ENCODE peak calls at places on chromosomes 5 and 9, in five cellular contexts. A is ascending aorta, G is GM20000, P is kidney epithelial cell, Y is WERI-Rb-1. D is an unnamed sample.

GRCh38 chr9:123998970-123999621 is 12.5 kb upstream of the LHX2 start:
- DNase-seq in G (peak; percentile 55), A (no peak), P (no peak), Y (peak; percentile 30), D (no peak)

GRCh38 chr9:81529556-81530193 is 159.7 kb downstream of the TLE1 start:
- DNase-seq in P (peak; percentile 45), A (peak; percentile 75), Y (no peak), G (no peak), D (no peak)

GRCh38 chr9:33290994-33291397 is 680 bp downstream of the NFX1 start:
- DNase-seq in P (peak; percentile 39), A (no peak), G (no peak), Y (no peak), D (no peak)

GRCh38 chr5:133665571-133665970 is 53.2 kb upstream of the FSTL4 start:
- DNase-seq in P (no peak), Y (no peak), A (no peak), G (no peak), D (no peak)

GRCh38 chr5:179906795-179907569 is 715 bp downstream of the TBC1D9B start:
- DNase-seq in G (no peak), P (no peak), A (no peak), Y (no peak), D (no peak)

GRCh38 chr9:3467593-3468219 is 58.1 kb downstream of the RFX3 start:
- DNase-seq in A (peak; percentile 66), P (no peak), Y (peak; percentile 60), G (peak; percentile 58), D (peak; percentile 16)

GRCh38 chr5:57036621-57037160 is 84.8 kb upstream of the MIER3 start:
- DNase-seq in P (no peak), A (no peak), G (no peak), Y (no peak), D (no peak)

GRCh38 chr5:65426656-65427055 is 55.1 kb downstream of the ADAMTS6 start:
- DNase-seq in A (no peak), Y (no peak), G (no peak), P (no peak), D (no peak)

GRCh38 chr5:13536921-13537320 is 407.6 kb downstream of the DNAH5 start:
- DNase-seq in Y (no peak), G (no peak), P (no peak), A (no peak), D (no peak)

GRCh38 chr5:149667827-149668122 is 62.3 kb upstream of the PPARGC1B start:
- DNase-seq in Y (no peak), G (no peak), A (no peak), P (no peak), D (no peak)
- TF ChIP-seq CTCF in Y (no peak), G (no peak), A (no peak), P (no peak), D (no peak)

GRCh38 chr9:34866614-34867013 is 91.5 kb upstream of the PHF24 start:
- DNase-seq in G (no peak), Y (no peak), P (no peak), A (no peak), D (no peak)

GRCh38 chr9:34863426-34863825 is 94.7 kb upstream of the PHF24 start:
- DNase-seq in Y (no peak), G (no peak), A (no peak), P (no peak), D (no peak)

GRCh38 chr9:34869390-34869789 is 88.7 kb upstream of the PHF24 start:
- DNase-seq in A (no peak), Y (peak; percentile 26), P (no peak), G (no peak), D (no peak)
- TF ChIP-seq CTCF in A (no peak), Y (peak; percentile 47), P (peak; percentile 21), G (no peak), D (no peak)

GRCh38 chr5:87094347-87094746 is 173.3 kb upstream of the RASA1 start:
- DNase-seq in Y (no peak), P (no peak), A (no peak), G (no peak), D (no peak)

GRCh38 chr5:87094833-87095232 is 172.8 kb upstream of the RASA1 start:
- DNase-seq in P (no peak), Y (no peak), G (no peak), A (no peak), D (no peak)

GRCh38 chr5:87099246-87099914 is 168.3 kb upstream of the RASA1 start:
- DNase-seq in G (no peak), Y (peak; percentile 16), P (no peak), A (no peak), D (no peak)

GRCh38 chr5:87097664-87098063 is 170.0 kb upstream of the RASA1 start:
- DNase-seq in Y (no peak), A (no peak), G (no peak), P (no peak), D (no peak)

GRCh38 chr5:87095787-87096186 is 171.9 kb upstream of the RASA1 start:
- DNase-seq in A (no peak), Y (no peak), G (no peak), P (no peak), D (no peak)
- TF ChIP-seq CTCF in A (no peak), Y (no peak), G (no peak), P (no peak), D (no peak)

GRCh38 chr5:76337949-76338589 is 65.0 kb upstream of the IQGAP2 start:
- DNase-seq in Y (peak; percentile 79), P (peak; percentile 53), A (no peak), G (peak; percentile 75), D (no peak)
- TF ChIP-seq CTCF in Y (peak; percentile 66), P (peak; percentile 63), A (peak; percentile 10), G (peak; percentile 39), D (no peak)

GRCh38 chr5:5374034-5374715 is 48.3 kb upstream of the ICE1 start:
- DNase-seq in P (no peak), A (no peak), Y (no peak), G (no peak), D (no peak)
- TF ChIP-seq CTCF in P (no peak), A (no peak), Y (no peak), G (no peak), D (no peak)

GRCh38 chr5:28574616-28575015 is 1536.2 kb upstream of the CDH9 start:
- DNase-seq in A (no peak), P (peak; percentile 5), Y (no peak), G (no peak), D (no peak)

GRCh38 chr5:28580616-28581015 is 1542.2 kb upstream of the CDH9 start:
- DNase-seq in G (no peak), A (no peak), P (no peak), Y (no peak), D (no peak)

GRCh38 chr5:28575368-28575767 is 1537.0 kb upstream of the CDH9 start:
- DNase-seq in A (no peak), Y (no peak), G (no peak), P (no peak), D (no peak)

GRCh38 chr5:28576022-28576421 is 1537.6 kb upstream of the CDH9 start:
- DNase-seq in A (no peak), Y (no peak), G (no peak), P (no peak), D (no peak)
- TF ChIP-seq CTCF in A (no peak), Y (peak; percentile 60), G (no peak), P (peak; percentile 38), D (no peak)

GRCh38 chr5:15600035-15600434 is 100.1 kb downstream of the FBXL7 start:
- DNase-seq in Y (no peak), A (no peak), G (no peak), P (no peak), D (no peak)

GRCh38 chr5:15601853-15602252 is 101.9 kb downstream of the FBXL7 start:
- DNase-seq in P (no peak), Y (no peak), A (no peak), G (no peak), D (no peak)

GRCh38 chr5:15604986-15605385 is 105.0 kb downstream of the FBXL7 start:
- DNase-seq in Y (no peak), P (no peak), A (no peak), G (no peak), D (no peak)

GRCh38 chr5:15598294-15598902 is 98.4 kb downstream of the FBXL7 start:
- DNase-seq in Y (peak; percentile 45), G (no peak), A (no peak), P (no peak), D (no peak)

DNA sequence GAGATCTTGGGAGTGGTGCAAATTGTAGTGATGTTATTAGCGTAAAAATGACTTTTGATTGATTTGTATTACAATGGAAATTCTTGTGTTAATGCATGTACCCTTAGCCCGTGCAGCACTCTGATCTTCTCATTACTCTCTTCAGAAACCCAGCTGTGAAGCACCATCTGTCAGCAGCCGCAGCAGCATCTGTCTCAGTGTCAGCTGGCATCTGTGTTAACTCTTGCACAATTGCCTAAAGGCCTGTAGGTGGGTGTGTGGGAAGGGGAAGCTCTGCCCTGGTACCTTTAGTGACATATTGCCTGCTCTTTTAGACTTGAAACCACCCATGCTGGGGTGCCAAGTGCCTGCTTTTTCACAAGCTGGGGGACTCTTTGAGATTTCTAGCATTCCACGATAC is 101.3 kb downstream of the FBXL7 start:
- DNase-seq in G (no peak), A (no peak), Y (peak; percentile 54), P (no peak), D (no peak)
- TF ChIP-seq CTCF in G (no peak), A (no peak), Y (no peak), P (no peak), D (no peak)

GRCh38 chr5:128362398-128362797 is 175.6 kb downstream of the FBN2 start:
- DNase-seq in Y (no peak), P (no peak), G (no peak), A (no peak), D (no peak)

DNA sequence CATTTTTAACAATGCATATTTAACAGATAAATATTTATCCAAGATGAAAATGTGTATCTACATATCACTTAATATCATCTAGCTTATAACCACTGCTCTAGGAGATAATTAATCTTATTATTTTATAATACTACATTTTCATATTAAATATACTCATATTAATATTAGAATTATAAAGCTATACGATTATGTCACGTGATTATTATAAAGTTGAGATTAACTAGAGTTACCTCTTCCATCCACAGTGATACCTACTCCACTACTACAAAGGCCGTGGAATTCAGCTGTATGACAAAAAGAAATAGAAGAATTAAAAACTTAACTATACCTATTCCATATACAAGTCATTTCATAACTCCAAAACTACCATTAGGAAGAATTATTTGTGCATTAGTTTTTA is 171.9 kb downstream of the FBN2 start:
- DNase-seq in Y (no peak), G (no peak), P (no peak), A (no peak), D (no peak)
- TF ChIP-seq CTCF in Y (no peak), G (no peak), P (no peak), A (no peak), D (no peak)